ENCODE peak calls at places on chromosomes 13 and 19, in five cellular contexts. T is neural progenitor cell, J is brain microvascular endothelial cell, R is ascending aorta, N is GM23248. C is an unnamed sample.

GRCh38 chr13:109275848-109276247 is 510.5 kb downstream of the IRS2 start:
- DNase-seq in T (peak; percentile 60), J (no peak), R (no peak), N (peak; percentile 33), C (no peak)

GRCh38 chr13:46575843-46576242 is 22.9 kb downstream of the LRCH1 start:
- DNase-seq in T (peak; percentile 41), J (peak; percentile 66), R (peak; percentile 79), N (peak; percentile 91), C (no peak)

GRCh38 chr13:30791354-30791921 is 56.1 kb downstream of the ALOX5AP start:
- DNase-seq in T (no peak), J (no peak), R (no peak), N (peak; percentile 46), C (no peak)

GRCh38 chr19:28067882-28068281 is 1145.1 kb downstream of the UQCRFS1 start:
- DNase-seq in T (no peak), J (no peak), R (no peak), N (no peak), C (no peak)

GRCh38 chr19:30070970-30071632 is 129.1 kb downstream of the URI1 start:
- DNase-seq in T (no peak), J (no peak), R (peak; percentile 54), N (no peak), C (no peak)

GRCh38 chr13:24075137-24075975 is 85.2 kb upstream of the SPATA13 start:
- DNase-seq in T (no peak), J (no peak), R (no peak), N (peak; percentile 59), C (no peak)

GRCh38 chr19:485122-485521 is 11.2 kb upstream of the MADCAM1 start:
- DNase-seq in T (no peak), J (no peak), R (no peak), N (no peak), C (no peak)

GRCh38 chr13:100209857-100210580 is 121.1 kb downstream of the PCCA start:
- DNase-seq in T (no peak), J (no peak), R (no peak), N (peak; percentile 88), C (no peak)

GRCh38 chr19:42325308-42325895 is at the start of gene MEGF8:
- DNase-seq in T (peak; percentile 99), J (peak; percentile 98), R (peak; percentile 99), N (peak; percentile 99), C (peak; percentile 95)

GRCh38 chr19:13329766-13330165 is 176.5 kb downstream of the CACNA1A start:
- DNase-seq in T (no peak), J (no peak), R (no peak), N (peak; percentile 3), C (no peak)

GRCh38 chr19:12792048-12792852 is 964 bp downstream of the JUNB start:
- DNase-seq in T (peak; percentile 76), J (no peak), R (peak; percentile 79), N (peak; percentile 77), C (no peak)

GRCh38 chr19:32750441-32751055 is 31.0 kb downstream of the TDRD12 start:
- DNase-seq in T (no peak), J (no peak), R (no peak), N (no peak), C (no peak)

GRCh38 chr13:27926644-27927434 is 7.0 kb downstream of the PDX1 start:
- DNase-seq in T (peak; percentile 49), J (no peak), R (no peak), N (peak; percentile 21), C (no peak)

GRCh38 chr13:113209336-113209879 is at the start of gene CUL4A:
- DNase-seq in T (peak; percentile 95), J (peak; percentile 48), R (peak; percentile 87), N (peak; percentile 95), C (no peak)

GRCh38 chr19:883661-884211 is 9.3 kb downstream of the MED16 start:
- DNase-seq in T (no peak), J (no peak), R (no peak), N (no peak), C (no peak)

GRCh38 chr13:52916483-52916990 is 68.1 kb upstream of the PCDH8 start:
- DNase-seq in T (no peak), J (no peak), R (no peak), N (no peak), C (no peak)

GRCh38 chr13:80901111-80902014 is 560.4 kb upstream of the SPRY2 start:
- DNase-seq in T (no peak), J (no peak), R (no peak), N (no peak), C (no peak)

GRCh38 chr19:17703823-17704463 is 15.3 kb upstream of the MAP1S start:
- DNase-seq in T (peak; percentile 77), J (peak; percentile 36), R (no peak), N (peak; percentile 63), C (no peak)

GRCh38 chr19:53463263-53463662 is 4.3 kb upstream of the ZNF813 start:
- DNase-seq in T (peak; percentile 82), J (no peak), R (peak; percentile 63), N (peak; percentile 40), C (no peak)

GRCh38 chr19:4575267-4575793 is 15.8 kb upstream of the SEMA6B start:
- DNase-seq in T (peak; percentile 36), J (peak; percentile 95), R (peak; percentile 71), N (peak; percentile 87), C (peak; percentile 73)

GRCh38 chr13:30312859-30313258 is 5.5 kb upstream of the KATNAL1 start:
- DNase-seq in T (no peak), J (no peak), R (no peak), N (no peak), C (no peak)

GRCh38 chr19:30229524-30230174 is 142.5 kb upstream of the ZNF536 start:
- DNase-seq in T (peak; percentile 64), J (peak; percentile 4), R (no peak), N (no peak), C (no peak)

GRCh38 chr19:16328824-16329482 is 4.3 kb downstream of the KLF2 start:
- DNase-seq in T (no peak), J (no peak), R (no peak), N (peak; percentile 58), C (no peak)
- H3K4me3 ChIP-seq in T (no peak overlapping the region), J (no peak overlapping the region), R (peak overlapping the region; percentile 97), N (peak overlapping the region; percentile 94), C (no peak overlapping the region)

GRCh38 chr19:33900817-33901216 is 104.1 kb downstream of the KCTD15 start:
- DNase-seq in T (no peak), J (no peak), R (no peak), N (no peak), C (no peak)

GRCh38 chr19:33902802-33903488 is 106.3 kb downstream of the KCTD15 start:
- DNase-seq in T (no peak), J (no peak), R (no peak), N (no peak), C (no peak)

GRCh38 chr19:33904681-33905080 is 108.0 kb downstream of the KCTD15 start:
- DNase-seq in T (peak; percentile 54), J (peak; percentile 53), R (no peak), N (peak; percentile 22), C (peak; percentile 45)

GRCh38 chr19:33903489-33903850 is 106.8 kb downstream of the KCTD15 start:
- DNase-seq in T (no peak), J (no peak), R (no peak), N (no peak), C (no peak)

GRCh38 chr19:33902395-33902794 is 105.7 kb downstream of the KCTD15 start:
- DNase-seq in T (no peak), J (no peak), R (no peak), N (no peak), C (no peak)
- H3K27me3 ChIP-seq in T (peaks cover 38% of the 10 kb centered on the region), J (no peaks in the 10 kb centered on the region), R (no peaks in the 10 kb centered on the region), N (peaks cover 12% of the 10 kb centered on the region), C (peaks cover 11% of the 10 kb centered on the region)

DNA sequence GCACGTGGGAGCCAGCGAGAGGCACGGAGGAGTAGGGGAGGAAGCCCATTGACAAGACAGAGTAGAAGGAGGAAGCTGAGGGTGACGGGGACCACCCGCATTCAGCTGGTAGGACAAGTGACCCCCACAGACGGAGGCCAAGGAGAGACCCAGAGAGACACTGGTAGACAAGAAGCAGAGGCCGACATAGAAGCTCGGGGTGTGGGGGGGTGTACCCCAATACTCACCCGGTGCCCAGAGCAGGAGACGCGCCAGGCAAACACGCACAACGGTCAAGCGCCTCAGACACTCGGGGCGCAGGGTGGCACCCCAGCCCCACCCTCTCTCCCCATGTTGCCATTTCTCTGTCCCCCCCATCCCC is 23.6 kb downstream of the SHANK1 start:
- DNase-seq in T (no peak), J (no peak), R (no peak), N (no peak), C (no peak)
- H3K4me3 ChIP-seq in T (no peak overlapping the region), J (no peak overlapping the region), R (no peak overlapping the region), N (no peak overlapping the region), C (no peak overlapping the region)

GRCh38 chr13:111567637-111568036 is 247.2 kb downstream of the TEX29 start:
- DNase-seq in T (no peak), J (no peak), R (no peak), N (no peak), C (no peak)

GRCh38 chr13:111561091-111561778 is 240.8 kb downstream of the TEX29 start:
- DNase-seq in T (no peak), J (no peak), R (no peak), N (no peak), C (no peak)

GRCh38 chr13:111565400-111565799 is 245.0 kb downstream of the TEX29 start:
- DNase-seq in T (no peak), J (no peak), R (no peak), N (no peak), C (no peak)

GRCh38 chr13:111566567-111566966 is 246.1 kb downstream of the TEX29 start:
- DNase-seq in T (no peak), J (no peak), R (no peak), N (no peak), C (no peak)

GRCh38 chr13:111564657-111565056 is 244.2 kb downstream of the TEX29 start:
- DNase-seq in T (no peak), J (no peak), R (no peak), N (no peak), C (no peak)
- H3K27me3 ChIP-seq in T (no peaks in the 10 kb centered on the region), J (no peaks in the 10 kb centered on the region), R (no peaks in the 10 kb centered on the region), N (no peaks in the 10 kb centered on the region), C (no peaks in the 10 kb centered on the region)

DNA sequence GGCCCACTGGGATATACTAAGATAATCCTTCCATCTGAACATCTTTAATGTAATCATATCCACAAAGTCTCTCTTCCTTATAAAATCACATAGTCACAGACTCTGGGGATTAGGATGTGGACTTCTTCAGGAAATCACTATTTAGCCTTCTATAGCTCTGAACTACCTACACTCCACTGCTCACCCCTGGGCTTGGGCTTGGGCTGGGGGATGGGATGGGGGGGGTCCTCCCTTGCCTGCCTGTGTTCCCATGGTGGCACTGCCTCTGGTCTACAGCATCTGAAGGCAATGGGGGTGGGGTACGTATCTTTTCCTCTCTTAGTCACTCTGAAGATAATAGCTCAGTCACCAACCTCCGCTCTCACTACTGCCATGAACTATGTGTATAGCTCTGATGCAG is 67.8 kb upstream of the SERTM1 start:
- DNase-seq in T (no peak), J (no peak), R (no peak), N (no peak), C (no peak)
- H3K4me3 ChIP-seq in T (no peak overlapping the region), J (no peak overlapping the region), R (no peak overlapping the region), N (no peak overlapping the region), C (no peak overlapping the region)

GRCh38 chr19:10432736-10433130 is 12.4 kb downstream of the PDE4A start:
- DNase-seq in T (no peak), J (no peak), R (no peak), N (no peak), C (no peak)
- H3K27me3 ChIP-seq in T (peaks cover 61% of the 10 kb centered on the region), J (no peaks in the 10 kb centered on the region), R (no peaks in the 10 kb centered on the region), N (no peaks in the 10 kb centered on the region), C (peaks cover 13% of the 10 kb centered on the region)

C was measured in kidney epithelial cell.